ENCODE peak calls at places on chromosomes 11 and 22, in seven cellular contexts. P, U, K, D, R, L and Z are unnamed samples.

GRCh38 chr11:17098632-17099031 is 21.2 kb upstream of the RPS13 start:
- DNase-seq in P (no peak), U (no peak), K (no peak), D (no peak), R (no peak), L (no peak), Z (no peak)

GRCh38 chr11:44564653-44565007 is 833 bp upstream of the CD82 start:
- DNase-seq in P (no peak), U (no peak), K (peak), D (no peak), R (no peak), L (no peak), Z (no peak)

GRCh38 chr11:121464352-121464946 is 11.7 kb upstream of the SORL1-AS1 start:
- DNase-seq in P (no peak), U (peak), K (no peak), D (peak), R (peak), L (no peak), Z (no peak)

GRCh38 chr11:95345243-95345642 is 114.2 kb upstream of the SESN3 start:
- DNase-seq in P (no peak), U (no peak), K (no peak), D (no peak), R (no peak), L (no peak), Z (no peak)

GRCh38 chr11:118304227-118304808 is at the start of gene CD3E:
- DNase-seq in P (no peak), U (peak), K (no peak), D (no peak), R (no peak), L (no peak), Z (no peak)

GRCh38 chr11:5507586-5508305 is 2.0 kb downstream of the UBQLN3 start:
- DNase-seq in P (no peak), U (no peak), K (peak), D (no peak), R (no peak), L (no peak), Z (no peak)

GRCh38 chr11:60899021-60899936 is 7.1 kb downstream of the PRPF19 start:
- DNase-seq in P (peak), U (no peak), K (peak), D (no peak), R (peak), L (peak), Z (peak)

GRCh38 chr22:34296456-34296855 is 376.2 kb upstream of the LARGE1 start:
- DNase-seq in P (no peak), U (no peak), K (no peak), D (no peak), R (no peak), L (no peak), Z (no peak)

GRCh38 chr22:31218565-31219262 is 6.6 kb downstream of the LIMK2 start:
- DNase-seq in P (no peak), U (no peak), K (peak), D (no peak), R (no peak), L (no peak), Z (no peak)

GRCh38 chr11:73478737-73479347 is 102.6 kb downstream of the RELT start:
- DNase-seq in P (no peak), U (no peak), K (peak), D (no peak), R (peak), L (peak), Z (no peak)

GRCh38 chr11:71209656-71210055 is 42.7 kb downstream of the SHANK2 start:
- DNase-seq in P (no peak), U (no peak), K (no peak), D (no peak), R (no peak), L (no peak), Z (no peak)

GRCh38 chr11:66285250-66285947 is 3.5 kb downstream of the YIF1A start:
- DNase-seq in P (no peak), U (no peak), K (no peak), D (no peak), R (no peak), L (no peak), Z (no peak)

GRCh38 chr11:129610125-129610524 is 205.5 kb upstream of the TMEM45B start:
- DNase-seq in P (no peak), U (no peak), K (peak), D (no peak), R (no peak), L (no peak), Z (no peak)

GRCh38 chr11:36405585-36406367 is 104.3 kb downstream of the TRAF6 start:
- DNase-seq in P (no peak), U (no peak), K (no peak), D (no peak), R (no peak), L (no peak), Z (no peak)

GRCh38 chr11:60347084-60347797 is 20.2 kb downstream of the MS4A6E start:
- DNase-seq in P (no peak), U (no peak), K (no peak), D (no peak), R (no peak), L (no peak), Z (no peak)

GRCh38 chr11:110720646-110721283 is 8.5 kb upstream of the ARHGAP20 start:
- DNase-seq in P (no peak), U (no peak), K (no peak), D (no peak), R (no peak), L (no peak), Z (no peak)

GRCh38 chr11:35049906-35050531 is 89.0 kb upstream of the CD44 start:
- DNase-seq in P (no peak), U (no peak), K (no peak), D (no peak), R (no peak), L (no peak), Z (no peak)